ENCODE peak calls at places on chromosomes 2 and 18, in four cellular contexts. One of them, this sample, is unnamed.

GRCh38 chr2:208183526-208183925 is 6.3 kb downstream of the C2orf80 start:
- DNase-seq in NCI-H2081: no peak
- DNase-seq in GM03348: no peak
- DNase-seq in stimulated activated naive CD8-positive, alpha-beta T cell treated with anti-CD3 and anti-CD28 coated beads, Interleukin-15, Interleukin-2, amounts not matched to agents 100 U/mL and 50 U/mL, for 24 hours: no peak
- DNase-seq in this sample: no peak

GRCh38 chr18:49899647-49900330 is 86.5 kb upstream of the ACAA2 start:
- DNase-seq in NCI-H2081: peak; percentile 42
- DNase-seq in GM03348: no peak
- DNase-seq in stimulated activated naive CD8-positive, alpha-beta T cell treated with anti-CD3 and anti-CD28 coated beads, Interleukin-15, Interleukin-2, amounts not matched to agents 100 U/mL and 50 U/mL, for 24 hours: no peak
- DNase-seq in this sample: no peak

GRCh38 chr18:78293516-78293915 is 686.1 kb upstream of the SALL3 start:
- DNase-seq in NCI-H2081: no peak
- DNase-seq in GM03348: no peak
- DNase-seq in stimulated activated naive CD8-positive, alpha-beta T cell treated with anti-CD3 and anti-CD28 coated beads, Interleukin-15, Interleukin-2, amounts not matched to agents 100 U/mL and 50 U/mL, for 24 hours: no peak
- DNase-seq in this sample: no peak

GRCh38 chr2:181313845-181314244 is 143.3 kb upstream of the ITGA4 start:
- DNase-seq in NCI-H2081: no peak
- DNase-seq in GM03348: no peak
- DNase-seq in stimulated activated naive CD8-positive, alpha-beta T cell treated with anti-CD3 and anti-CD28 coated beads, Interleukin-15, Interleukin-2, amounts not matched to agents 100 U/mL and 50 U/mL, for 24 hours: no peak
- DNase-seq in this sample: no peak

GRCh38 chr2:160291382-160291781 is 91.3 kb upstream of the ITGB6 start:
- DNase-seq in NCI-H2081: no peak
- DNase-seq in GM03348: no peak
- DNase-seq in stimulated activated naive CD8-positive, alpha-beta T cell treated with anti-CD3 and anti-CD28 coated beads, Interleukin-15, Interleukin-2, amounts not matched to agents 100 U/mL and 50 U/mL, for 24 hours: no peak
- DNase-seq in this sample: no peak

GRCh38 chr2:111918383-111918806 is 20.0 kb downstream of the MERTK start:
- DNase-seq in NCI-H2081: no peak
- DNase-seq in GM03348: peak; percentile 62
- DNase-seq in stimulated activated naive CD8-positive, alpha-beta T cell treated with anti-CD3 and anti-CD28 coated beads, Interleukin-15, Interleukin-2, amounts not matched to agents 100 U/mL and 50 U/mL, for 24 hours: no peak
- DNase-seq in this sample: no peak

GRCh38 chr2:217979151-217979811 is 23.5 kb downstream of the TNS1 start:
- DNase-seq in NCI-H2081: no peak
- DNase-seq in GM03348: no peak
- DNase-seq in stimulated activated naive CD8-positive, alpha-beta T cell treated with anti-CD3 and anti-CD28 coated beads, Interleukin-15, Interleukin-2, amounts not matched to agents 100 U/mL and 50 U/mL, for 24 hours: no peak
- DNase-seq in this sample: no peak

GRCh38 chr2:28360066-28360741 is 32.5 kb upstream of the FOSL2 start:
- DNase-seq in NCI-H2081: no peak
- DNase-seq in GM03348: no peak
- DNase-seq in stimulated activated naive CD8-positive, alpha-beta T cell treated with anti-CD3 and anti-CD28 coated beads, Interleukin-15, Interleukin-2, amounts not matched to agents 100 U/mL and 50 U/mL, for 24 hours: no peak
- DNase-seq in this sample: no peak

GRCh38 chr2:22055784-22056620 is 932.2 kb downstream of the TDRD15 start:
- DNase-seq in NCI-H2081: no peak
- DNase-seq in GM03348: no peak
- DNase-seq in stimulated activated naive CD8-positive, alpha-beta T cell treated with anti-CD3 and anti-CD28 coated beads, Interleukin-15, Interleukin-2, amounts not matched to agents 100 U/mL and 50 U/mL, for 24 hours: no peak
- DNase-seq in this sample: no peak

GRCh38 chr2:240915526-240916335 is 9.6 kb downstream of the CROCC2 start:
- DNase-seq in NCI-H2081: no peak
- DNase-seq in GM03348: peak; percentile 49
- DNase-seq in stimulated activated naive CD8-positive, alpha-beta T cell treated with anti-CD3 and anti-CD28 coated beads, Interleukin-15, Interleukin-2, amounts not matched to agents 100 U/mL and 50 U/mL, for 24 hours: no peak
- DNase-seq in this sample: no peak

GRCh38 chr18:47492691-47493090 is 241.2 kb upstream of the SKOR2 start:
- DNase-seq in NCI-H2081: no peak
- DNase-seq in GM03348: no peak
- DNase-seq in stimulated activated naive CD8-positive, alpha-beta T cell treated with anti-CD3 and anti-CD28 coated beads, Interleukin-15, Interleukin-2, amounts not matched to agents 100 U/mL and 50 U/mL, for 24 hours: no peak
- DNase-seq in this sample: no peak

GRCh38 chr2:85161626-85161960 is 28.4 kb downstream of the TCF7L1 start:
- DNase-seq in NCI-H2081: no peak
- DNase-seq in GM03348: peak; percentile 71
- DNase-seq in stimulated activated naive CD8-positive, alpha-beta T cell treated with anti-CD3 and anti-CD28 coated beads, Interleukin-15, Interleukin-2, amounts not matched to agents 100 U/mL and 50 U/mL, for 24 hours: no peak
- DNase-seq in this sample: no peak

GRCh38 chr18:27685807-27686412 is 491.0 kb downstream of the CDH2 start:
- DNase-seq in NCI-H2081: peak; percentile 27
- DNase-seq in GM03348: peak; percentile 48
- DNase-seq in stimulated activated naive CD8-positive, alpha-beta T cell treated with anti-CD3 and anti-CD28 coated beads, Interleukin-15, Interleukin-2, amounts not matched to agents 100 U/mL and 50 U/mL, for 24 hours: peak; percentile 3
- DNase-seq in this sample: no peak

GRCh38 chr2:44533508-44533907 is 171.8 kb downstream of the CAMKMT start:
- DNase-seq in NCI-H2081: no peak
- DNase-seq in GM03348: no peak
- DNase-seq in stimulated activated naive CD8-positive, alpha-beta T cell treated with anti-CD3 and anti-CD28 coated beads, Interleukin-15, Interleukin-2, amounts not matched to agents 100 U/mL and 50 U/mL, for 24 hours: no peak
- DNase-seq in this sample: no peak

GRCh38 chr18:7856733-7857132 is 289.6 kb downstream of the PTPRM start:
- DNase-seq in NCI-H2081: no peak
- DNase-seq in GM03348: peak; percentile 16
- DNase-seq in stimulated activated naive CD8-positive, alpha-beta T cell treated with anti-CD3 and anti-CD28 coated beads, Interleukin-15, Interleukin-2, amounts not matched to agents 100 U/mL and 50 U/mL, for 24 hours: no peak
- DNase-seq in this sample: no peak

GRCh38 chr2:37389984-37390765 is 45.7 kb downstream of the QPCT start:
- DNase-seq in NCI-H2081: no peak
- DNase-seq in GM03348: peak; percentile 71
- DNase-seq in stimulated activated naive CD8-positive, alpha-beta T cell treated with anti-CD3 and anti-CD28 coated beads, Interleukin-15, Interleukin-2, amounts not matched to agents 100 U/mL and 50 U/mL, for 24 hours: peak; percentile 68
- DNase-seq in this sample: peak; percentile 82

GRCh38 chr18:12003894-12004293 is 22.6 kb downstream of the IMPA2 start:
- DNase-seq in NCI-H2081: no peak
- DNase-seq in GM03348: no peak
- DNase-seq in stimulated activated naive CD8-positive, alpha-beta T cell treated with anti-CD3 and anti-CD28 coated beads, Interleukin-15, Interleukin-2, amounts not matched to agents 100 U/mL and 50 U/mL, for 24 hours: no peak
- DNase-seq in this sample: no peak

GRCh38 chr2:9754532-9754887 is 88.8 kb upstream of the TAF1B start:
- DNase-seq in NCI-H2081: no peak
- DNase-seq in GM03348: no peak
- DNase-seq in stimulated activated naive CD8-positive, alpha-beta T cell treated with anti-CD3 and anti-CD28 coated beads, Interleukin-15, Interleukin-2, amounts not matched to agents 100 U/mL and 50 U/mL, for 24 hours: no peak
- DNase-seq in this sample: no peak

GRCh38 chr18:74281639-74282358 is 10.0 kb downstream of the CYB5A start:
- DNase-seq in NCI-H2081: no peak
- DNase-seq in GM03348: peak; percentile 33
- DNase-seq in stimulated activated naive CD8-positive, alpha-beta T cell treated with anti-CD3 and anti-CD28 coated beads, Interleukin-15, Interleukin-2, amounts not matched to agents 100 U/mL and 50 U/mL, for 24 hours: no peak
- DNase-seq in this sample: no peak

GRCh38 chr2:28704621-28705020 is 47.0 kb upstream of the PPP1CB start:
- DNase-seq in NCI-H2081: no peak
- DNase-seq in GM03348: no peak
- DNase-seq in stimulated activated naive CD8-positive, alpha-beta T cell treated with anti-CD3 and anti-CD28 coated beads, Interleukin-15, Interleukin-2, amounts not matched to agents 100 U/mL and 50 U/mL, for 24 hours: no peak
- DNase-seq in this sample: no peak

GRCh38 chr2:23801396-23801795 is 125.5 kb downstream of the ATAD2B start:
- DNase-seq in NCI-H2081: no peak
- DNase-seq in GM03348: peak; percentile 48
- DNase-seq in stimulated activated naive CD8-positive, alpha-beta T cell treated with anti-CD3 and anti-CD28 coated beads, Interleukin-15, Interleukin-2, amounts not matched to agents 100 U/mL and 50 U/mL, for 24 hours: no peak
- DNase-seq in this sample: no peak

GRCh38 chr2:106995560-106995959 is 109.6 kb upstream of the ST6GAL2 start:
- DNase-seq in NCI-H2081: no peak
- DNase-seq in GM03348: peak; percentile 10
- DNase-seq in stimulated activated naive CD8-positive, alpha-beta T cell treated with anti-CD3 and anti-CD28 coated beads, Interleukin-15, Interleukin-2, amounts not matched to agents 100 U/mL and 50 U/mL, for 24 hours: no peak
- DNase-seq in this sample: no peak

GRCh38 chr18:69567813-69568488 is 167.3 kb downstream of the DOK6 start:
- DNase-seq in NCI-H2081: no peak
- DNase-seq in GM03348: no peak
- DNase-seq in stimulated activated naive CD8-positive, alpha-beta T cell treated with anti-CD3 and anti-CD28 coated beads, Interleukin-15, Interleukin-2, amounts not matched to agents 100 U/mL and 50 U/mL, for 24 hours: no peak
- DNase-seq in this sample: no peak

GRCh38 chr18:27715751-27716150 is 461.2 kb downstream of the CDH2 start:
- DNase-seq in NCI-H2081: no peak
- DNase-seq in GM03348: no peak
- DNase-seq in stimulated activated naive CD8-positive, alpha-beta T cell treated with anti-CD3 and anti-CD28 coated beads, Interleukin-15, Interleukin-2, amounts not matched to agents 100 U/mL and 50 U/mL, for 24 hours: no peak
- DNase-seq in this sample: no peak

GRCh38 chr18:35713545-35713944 is 132.0 kb downstream of the GALNT1 start:
- DNase-seq in NCI-H2081: no peak
- DNase-seq in GM03348: peak; percentile 65
- DNase-seq in stimulated activated naive CD8-positive, alpha-beta T cell treated with anti-CD3 and anti-CD28 coated beads, Interleukin-15, Interleukin-2, amounts not matched to agents 100 U/mL and 50 U/mL, for 24 hours: no peak
- DNase-seq in this sample: no peak

GRCh38 chr2:201779996-201780673 is 598 bp downstream of the ALS2 start:
- DNase-seq in NCI-H2081: no peak
- DNase-seq in GM03348: no peak
- DNase-seq in stimulated activated naive CD8-positive, alpha-beta T cell treated with anti-CD3 and anti-CD28 coated beads, Interleukin-15, Interleukin-2, amounts not matched to agents 100 U/mL and 50 U/mL, for 24 hours: no peak
- DNase-seq in this sample: no peak

GRCh38 chr2:225104971-225105370 is 62.7 kb upstream of the DOCK10 start:
- DNase-seq in NCI-H2081: no peak
- DNase-seq in GM03348: no peak
- DNase-seq in stimulated activated naive CD8-positive, alpha-beta T cell treated with anti-CD3 and anti-CD28 coated beads, Interleukin-15, Interleukin-2, amounts not matched to agents 100 U/mL and 50 U/mL, for 24 hours: no peak
- DNase-seq in this sample: no peak

GRCh38 chr2:73832905-73833304 is 4.1 kb downstream of the STAMBP start:
- DNase-seq in NCI-H2081: no peak
- DNase-seq in GM03348: no peak
- DNase-seq in stimulated activated naive CD8-positive, alpha-beta T cell treated with anti-CD3 and anti-CD28 coated beads, Interleukin-15, Interleukin-2, amounts not matched to agents 100 U/mL and 50 U/mL, for 24 hours: no peak
- DNase-seq in this sample: no peak

GRCh38 chr18:29523371-29523770 is 1346.4 kb upstream of the CDH2 start:
- DNase-seq in NCI-H2081: no peak
- DNase-seq in GM03348: no peak
- DNase-seq in stimulated activated naive CD8-positive, alpha-beta T cell treated with anti-CD3 and anti-CD28 coated beads, Interleukin-15, Interleukin-2, amounts not matched to agents 100 U/mL and 50 U/mL, for 24 hours: no peak
- DNase-seq in this sample: no peak

GRCh38 chr2:112541315-112542122 is 746 bp upstream of the POLR1B start:
- DNase-seq in NCI-H2081: peak; percentile 80
- DNase-seq in GM03348: peak; percentile 88
- DNase-seq in stimulated activated naive CD8-positive, alpha-beta T cell treated with anti-CD3 and anti-CD28 coated beads, Interleukin-15, Interleukin-2, amounts not matched to agents 100 U/mL and 50 U/mL, for 24 hours: peak; percentile 76
- DNase-seq in this sample: peak; percentile 63

GRCh38 chr2:187415449-187415848 is 32.6 kb downstream of the CALCRL start:
- DNase-seq in NCI-H2081: no peak
- DNase-seq in GM03348: no peak
- DNase-seq in stimulated activated naive CD8-positive, alpha-beta T cell treated with anti-CD3 and anti-CD28 coated beads, Interleukin-15, Interleukin-2, amounts not matched to agents 100 U/mL and 50 U/mL, for 24 hours: no peak
- DNase-seq in this sample: no peak